ENCODE peak calls at places on chromosomes 16 and 17, in five cellular contexts. T is H1, F is hepatocyte, J is AG09309, Y is left lung. S is an unnamed sample.

GRCh38 chr17:71681427-71682173 is 439.2 kb upstream of the SOX9 start:
- DNase-seq in T (no peak), F (peak), J (no peak), Y (no peak), S (no peak)

GRCh38 chr17:44310188-44310587 is 1.8 kb downstream of the RUNDC3A start:
- DNase-seq in T (no peak), F (no peak), J (no peak), Y (no peak), S (no peak)

GRCh38 chr17:5585814-5586558 is 1.7 kb upstream of the NLRP1 start:
- DNase-seq in T (no peak), F (no peak), J (no peak), Y (no peak), S (no peak)

GRCh38 chr16:1024126-1024525 is 42.6 kb downstream of the SOX8 start:
- DNase-seq in T (no peak), F (no peak), J (no peak), Y (no peak), S (no peak)

GRCh38 chr16:30660424-30661251 is 2.4 kb downstream of the FBRS start:
- DNase-seq in T (no peak), F (peak), J (no peak), Y (no peak), S (no peak)

GRCh38 chr17:3963214-3964201 is 729 bp downstream of the ATP2A3 start:
- DNase-seq in T (no peak), F (no peak), J (no peak), Y (peak), S (no peak)

GRCh38 chr16:54342001-54342776 is 55.6 kb upstream of the IRX3 start:
- DNase-seq in T (no peak), F (peak), J (no peak), Y (no peak), S (no peak)

GRCh38 chr17:32007463-32008298 is 498 bp downstream of the LRRC37B start:
- DNase-seq in T (peak), F (peak), J (no peak), Y (peak), S (no peak)

GRCh38 chr17:304461-304860 is 48.1 kb downstream of the RPH3AL start:
- DNase-seq in T (no peak), F (peak), J (no peak), Y (no peak), S (no peak)

GRCh38 chr16:31016018-31016417 is 5.6 kb upstream of the STX1B start:
- DNase-seq in T (no peak), F (no peak), J (no peak), Y (no peak), S (no peak)

GRCh38 chr16:456891-457483 is 31.5 kb downstream of the RAB11FIP3 start:
- DNase-seq in T (no peak), F (peak), J (no peak), Y (no peak), S (no peak)

GRCh38 chr16:21610006-21610544 is 10.7 kb downstream of the METTL9 start:
- DNase-seq in T (no peak), F (no peak), J (no peak), Y (no peak), S (no peak)

GRCh38 chr16:24070851-24071250 is 185.3 kb upstream of the CACNG3 start:
- DNase-seq in T (peak), F (peak), J (no peak), Y (no peak), S (no peak)

GRCh38 chr17:67289174-67289876 is 44.3 kb upstream of the HELZ start:
- DNase-seq in T (no peak), F (peak), J (peak), Y (peak), S (peak)

GRCh38 chr16:22397459-22397858 is 23.0 kb upstream of the CDR2 start:
- DNase-seq in T (no peak), F (peak), J (peak), Y (no peak), S (peak)

GRCh38 chr17:83119987-83120864 is 40.8 kb downstream of the METRNL start:
- DNase-seq in T (no peak), F (no peak), J (no peak), Y (peak), S (no peak)

GRCh38 chr17:65444049-65444448 is 117.4 kb downstream of the AXIN2 start:
- DNase-seq in T (no peak), F (no peak), J (no peak), Y (no peak), S (no peak)

GRCh38 chr17:18145811-18146210 is 37.3 kb downstream of the MYO15A start:
- DNase-seq in T (no peak), F (no peak), J (no peak), Y (no peak), S (no peak)

GRCh38 chr16:31181102-31181830 is 1.3 kb downstream of the FUS start:
- DNase-seq in T (no peak), F (peak), J (no peak), Y (peak), S (no peak)

GRCh38 chr16:88951501-88951900 is 25.5 kb downstream of the CBFA2T3 start:
- DNase-seq in T (no peak), F (no peak), J (no peak), Y (no peak), S (no peak)

GRCh38 chr16:30357085-30357714 is 2.1 kb upstream of the CD2BP2 start:
- DNase-seq in T (no peak), F (peak), J (no peak), Y (no peak), S (no peak)

GRCh38 chr16:66520406-66521194 is 29.3 kb downstream of the TK2 start:
- DNase-seq in T (no peak), F (no peak), J (no peak), Y (peak), S (no peak)

GRCh38 chr17:48500435-48501426 is 30.1 kb downstream of the HOXB1 start:
- DNase-seq in T (no peak), F (peak), J (no peak), Y (no peak), S (no peak)

GRCh38 chr16:46826618-46827017 is 4.4 kb downstream of the C16orf87 start:
- DNase-seq in T (no peak), F (no peak), J (no peak), Y (no peak), S (no peak)

DNA sequence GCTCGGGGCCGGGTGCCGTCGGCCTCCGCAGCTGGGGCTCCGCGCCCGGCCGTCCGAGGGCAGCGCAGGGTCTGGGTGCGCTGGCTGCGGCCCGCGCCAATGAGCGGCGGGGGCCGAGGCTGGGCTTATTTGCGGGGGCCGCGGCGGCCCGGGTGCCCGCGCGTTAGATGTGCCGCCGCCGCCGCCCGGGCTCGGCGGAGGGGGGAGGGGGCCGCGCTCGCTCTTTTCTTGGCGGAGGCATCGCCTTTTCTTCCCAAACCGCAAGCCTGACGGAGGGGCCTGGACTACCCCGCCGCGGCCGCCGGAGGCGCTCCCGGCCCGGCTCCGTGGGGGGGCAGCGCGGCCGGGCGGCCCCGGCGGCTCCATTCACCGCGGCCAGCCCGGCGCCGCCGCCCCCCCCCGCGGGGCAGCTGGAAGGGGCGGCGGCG is at the start of gene NOTUM:
- DNase-seq in T (no peak), F (peak), J (no peak), Y (no peak), S (no peak)
- TF ChIP-seq CTCF in T (peak), F (no peak), J (peak), Y (peak), S (peak)

GRCh38 chr17:16001498-16001897 is 1.9 kb downstream of the TTC19 start:
- DNase-seq in T (no peak), F (no peak), J (no peak), Y (no peak), S (no peak)
- H3K4me3 ChIP-seq in T (no peak), F (peak), J (no peak), Y (peak), S (no peak)

GRCh38 chr16:10944249-10945064 is at the start of gene CLEC16A:
- DNase-seq in T (peak), F (peak), J (peak), Y (peak), S (peak)

GRCh38 chr16:10940501-10941079 is 1.7 kb downstream of the DEXI start:
- DNase-seq in T (no peak), F (no peak), J (no peak), Y (peak), S (no peak)

GRCh38 chr16:10941127-10941933 is 938 bp downstream of the DEXI start:
- DNase-seq in T (no peak), F (no peak), J (no peak), Y (peak), S (no peak)

GRCh38 chr16:10945065-10945787 is 862 bp downstream of the CLEC16A start:
- DNase-seq in T (no peak), F (no peak), J (no peak), Y (peak), S (no peak)

DNA sequence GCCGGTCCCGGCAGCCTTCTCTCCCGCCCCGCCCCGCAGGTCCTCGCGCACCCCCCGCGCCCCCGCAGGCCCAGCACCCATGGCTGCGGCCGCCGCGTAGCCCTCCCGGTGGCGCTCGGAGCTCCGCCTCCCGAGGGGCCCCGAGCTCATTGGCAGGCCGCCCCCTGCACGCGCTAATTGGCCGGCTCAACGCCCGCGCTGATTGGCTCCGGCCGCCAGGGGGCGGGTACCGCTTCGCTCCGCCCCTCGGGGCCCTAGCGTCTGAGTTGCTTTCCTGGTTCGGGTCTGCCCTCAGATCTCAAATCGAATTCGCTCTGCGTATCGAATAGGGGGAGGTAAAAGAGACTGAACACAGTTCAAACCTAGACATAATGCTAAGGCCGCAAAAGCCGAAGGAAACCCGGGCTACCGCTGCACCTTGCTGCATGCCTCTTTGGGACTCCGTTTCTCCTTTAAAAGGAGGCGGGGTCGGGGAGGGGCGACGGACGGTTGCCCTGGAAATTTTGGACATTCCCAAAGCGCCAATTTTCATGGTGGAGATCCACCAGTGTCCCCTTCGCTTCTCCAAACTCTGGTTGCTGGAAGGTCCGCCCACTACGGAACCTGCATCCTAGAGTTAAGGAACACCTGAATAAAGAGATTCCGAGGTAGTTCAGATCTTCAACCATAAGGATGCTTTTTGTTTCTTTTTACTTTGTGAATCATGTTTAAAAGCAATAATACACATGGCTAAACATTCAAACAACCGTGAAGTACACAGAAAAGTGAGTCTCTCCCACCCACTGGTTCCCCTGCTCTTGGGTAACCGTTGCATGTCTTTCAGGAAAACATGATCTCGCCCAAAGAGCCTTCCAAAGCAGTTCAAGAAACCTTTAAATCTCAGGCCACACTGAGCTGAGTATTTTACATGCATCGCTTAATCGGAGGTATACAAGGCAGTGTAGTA is at the start of gene DEXI:
- DNase-seq in T (peak), F (peak), J (no peak), Y (peak), S (no peak)
- TF ChIP-seq CTCF in T (no peak), F (no peak), J (no peak), Y (no peak), S (no peak)

GRCh38 chr17:58316260-58316960 is 12.2 kb downstream of the TSPOAP1 start:
- DNase-seq in T (no peak), F (no peak), J (no peak), Y (no peak), S (no peak)

GRCh38 chr17:58318627-58319180 is 9.9 kb downstream of the TSPOAP1 start:
- DNase-seq in T (no peak), F (no peak), J (no peak), Y (no peak), S (no peak)

GRCh38 chr17:58319181-58320162 is 9.1 kb downstream of the TSPOAP1 start:
- DNase-seq in T (no peak), F (no peak), J (no peak), Y (no peak), S (no peak)

GRCh38 chr17:58317421-58318064 is 11.1 kb downstream of the TSPOAP1 start:
- DNase-seq in T (no peak), F (peak), J (peak), Y (no peak), S (peak)

GRCh38 chr17:58318065-58318481 is 10.5 kb downstream of the TSPOAP1 start:
- DNase-seq in T (no peak), F (no peak), J (no peak), Y (no peak), S (no peak)
- H3K4me3 ChIP-seq in T (no peak), F (no peak), J (no peak), Y (no peak), S (no peak)

GRCh38 chr17:7842380-7842949 is 8.4 kb downstream of the KDM6B start:
- DNase-seq in T (no peak), F (peak), J (no peak), Y (peak), S (no peak)

GRCh38 chr17:7841309-7841621 is 7.2 kb downstream of the KDM6B start:
- DNase-seq in T (no peak), F (no peak), J (no peak), Y (no peak), S (no peak)

GRCh38 chr17:7840875-7841274 is 6.9 kb downstream of the KDM6B start:
- DNase-seq in T (no peak), F (no peak), J (no peak), Y (no peak), S (no peak)

GRCh38 chr17:7842950-7843535 is 9.0 kb downstream of the KDM6B start:
- DNase-seq in T (no peak), F (no peak), J (no peak), Y (peak), S (no peak)

DNA sequence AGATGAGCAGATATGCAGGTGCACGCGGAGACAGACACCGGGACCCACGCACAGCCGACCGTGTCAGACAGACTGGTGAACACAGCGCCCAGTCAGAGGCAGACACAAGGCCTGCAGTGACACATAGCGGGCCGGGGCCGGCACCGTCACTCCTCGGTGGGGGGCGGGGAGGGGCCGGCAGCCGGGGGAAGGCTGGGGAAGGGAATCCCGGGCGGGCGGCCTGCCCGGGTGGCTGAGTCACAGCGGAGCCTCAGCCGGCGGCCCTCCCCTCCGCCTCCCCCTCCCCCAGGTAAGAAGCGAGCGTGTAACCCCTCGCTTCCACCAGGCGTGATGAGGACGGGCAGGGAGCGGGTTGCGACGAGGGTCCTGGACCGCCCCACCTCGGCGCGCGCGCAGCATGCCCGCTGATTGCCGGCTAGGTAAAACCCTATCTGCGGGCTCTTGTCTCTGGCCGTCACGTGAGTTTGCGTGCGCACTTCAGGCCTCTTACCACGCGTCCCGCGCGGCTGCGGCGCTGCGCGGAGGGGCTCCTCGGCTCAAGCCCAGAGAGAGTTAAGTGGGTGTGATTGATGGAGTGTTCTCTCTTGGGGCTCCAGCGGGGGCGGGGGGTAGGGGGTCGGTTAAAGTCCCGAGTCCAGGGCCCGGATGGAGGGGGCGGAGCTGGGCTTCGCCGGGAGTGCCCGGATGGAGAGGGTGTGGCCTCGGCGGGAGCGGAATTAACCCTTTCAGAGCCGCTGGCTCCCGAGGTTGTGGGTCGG is 7.8 kb downstream of the KDM6B start:
- DNase-seq in T (no peak), F (peak), J (no peak), Y (peak), S (peak)
- TF ChIP-seq CTCF in T (no peak), F (peak), J (peak), Y (no peak), S (no peak)